ENCODE peak calls at places on chromosomes 4 and X, in seven cellular contexts. R, G, A, F, X, O and D are unnamed samples.

GRCh38 chr4:90951037-90951436 is 823.8 kb downstream of the CCSER1 start:
- DNase-seq in R (no peak), G (no peak), A (no peak), F (peak), X (no peak), O (no peak), D (no peak)

GRCh38 chrX:54824195-54824594 is 16.6 kb downstream of the MAGED2 start:
- DNase-seq in R (no peak), G (no peak), A (no peak), F (no peak), X (no peak), O (no peak), D (no peak)

GRCh38 chr4:15451866-15452765 is 17.6 kb upstream of the CC2D2A start:
- DNase-seq in R (no peak), G (no peak), A (no peak), F (peak), X (no peak), O (no peak), D (no peak)

GRCh38 chr4:40446785-40447184 is 111.7 kb downstream of the CHRNA9 start:
- DNase-seq in R (no peak), G (no peak), A (no peak), F (no peak), X (no peak), O (no peak), D (no peak)

GRCh38 chrX:114924846-114925245 is 92.6 kb downstream of the IL13RA2 start:
- DNase-seq in R (no peak), G (no peak), A (no peak), F (peak), X (no peak), O (no peak), D (no peak)

GRCh38 chr4:143336828-143337599 is at the start of gene GAB1:
- DNase-seq in R (peak), G (peak), A (peak), F (peak), X (peak), O (no peak), D (peak)

GRCh38 chr4:52266537-52267137 is 215.5 kb downstream of the SPATA18 start:
- DNase-seq in R (no peak), G (no peak), A (no peak), F (no peak), X (no peak), O (no peak), D (no peak)

GRCh38 chrX:119004920-119005524 is 30.6 kb downstream of the LONRF3 start:
- DNase-seq in R (peak), G (peak), A (peak), F (peak), X (peak), O (peak), D (peak)

GRCh38 chrX:153791104-153791852 is 2.9 kb downstream of the IDH3G start:
- DNase-seq in R (no peak), G (no peak), A (no peak), F (no peak), X (no peak), O (no peak), D (no peak)

GRCh38 chrX:47360423-47361179 is 9.8 kb upstream of the ZNF157 start:
- DNase-seq in R (no peak), G (no peak), A (no peak), F (no peak), X (no peak), O (no peak), D (no peak)

GRCh38 chrX:111869639-111870034 is 6.3 kb upstream of the TRPC5OS start:
- DNase-seq in R (peak), G (no peak), A (no peak), F (peak), X (peak), O (no peak), D (peak)

GRCh38 chr4:122832732-122833131 is 6.1 kb downstream of the FGF2 start:
- DNase-seq in R (no peak), G (no peak), A (no peak), F (no peak), X (no peak), O (no peak), D (no peak)

GRCh38 chr4:99927566-99927965 is 18.9 kb downstream of the DNAJB14 start:
- DNase-seq in R (no peak), G (no peak), A (no peak), F (peak), X (no peak), O (no peak), D (no peak)

GRCh38 chr4:24928708-24929107 is 15.9 kb upstream of the CCDC149 start:
- DNase-seq in R (no peak), G (no peak), A (no peak), F (no peak), X (no peak), O (no peak), D (no peak)

GRCh38 chrX:71911731-71912050 is 1.0 kb downstream of the NHSL2 start:
- DNase-seq in R (no peak), G (no peak), A (no peak), F (no peak), X (no peak), O (no peak), D (no peak)

GRCh38 chr4:88054909-88055308 is 47.5 kb downstream of the PKD2 start:
- DNase-seq in R (peak), G (no peak), A (peak), F (peak), X (no peak), O (no peak), D (peak)

GRCh38 chrX:78029663-78030062 is 60.2 kb upstream of the PGAM4 start:
- DNase-seq in R (peak), G (no peak), A (no peak), F (peak), X (no peak), O (no peak), D (no peak)

GRCh38 chr4:45442466-45442865 is 681.4 kb downstream of the GABRG1 start:
- DNase-seq in R (peak), G (no peak), A (no peak), F (peak), X (no peak), O (no peak), D (no peak)

GRCh38 chr4:136036744-136037143 is 1495.5 kb downstream of the PCDH18 start:
- DNase-seq in R (no peak), G (no peak), A (no peak), F (peak), X (no peak), O (no peak), D (no peak)

GRCh38 chrX:46922601-46923000 is 10.4 kb downstream of the JADE3 start:
- DNase-seq in R (no peak), G (no peak), A (no peak), F (no peak), X (no peak), O (no peak), D (no peak)

GRCh38 chr4:14196141-14196540 is 568.6 kb upstream of the BOD1L1 start:
- DNase-seq in R (no peak), G (no peak), A (no peak), F (peak), X (no peak), O (no peak), D (no peak)

GRCh38 chr4:77600521-77601451 is 4.8 kb upstream of the CXCL13 start:
- DNase-seq in R (no peak), G (no peak), A (no peak), F (peak), X (no peak), O (no peak), D (peak)